ENCODE peak calls at places on chromosomes 5 and 9, in nine cellular contexts. One of them, this sample, is unnamed.

GRCh38 chr5:106521701-106522100 is 1149.0 kb downstream of the EFNA5 start:
- DNase-seq in HepG2: no peak
- DNase-seq in endodermal cell: no peak
- DNase-seq in MM.1S: no peak
- DNase-seq in SK-N-SH: no peak
- DNase-seq in neural progenitor cell: no peak
- DNase-seq in IMR-90: peak
- DNase-seq in HCT116: no peak
- DNase-seq in endothelial cell of umbilical vein: peak
- DNase-seq in this sample: peak

GRCh38 chr5:112160652-112161391 is 258.3 kb downstream of the EPB41L4A start:
- DNase-seq in HepG2: peak
- DNase-seq in endodermal cell: peak
- DNase-seq in MM.1S: peak
- DNase-seq in SK-N-SH: peak
- DNase-seq in neural progenitor cell: peak
- DNase-seq in IMR-90: peak
- DNase-seq in HCT116: peak
- DNase-seq in endothelial cell of umbilical vein: peak
- DNase-seq in this sample: peak

GRCh38 chr5:10634056-10634455 is 70.2 kb downstream of the ANKRD33B start:
- DNase-seq in HepG2: no peak
- DNase-seq in endodermal cell: no peak
- DNase-seq in MM.1S: no peak
- DNase-seq in SK-N-SH: no peak
- DNase-seq in neural progenitor cell: no peak
- DNase-seq in IMR-90: no peak
- DNase-seq in HCT116: no peak
- DNase-seq in endothelial cell of umbilical vein: no peak
- DNase-seq in this sample: no peak

GRCh38 chr9:4855861-4856260 is 63.1 kb downstream of the RCL1 start:
- DNase-seq in HepG2: no peak
- DNase-seq in endodermal cell: no peak
- DNase-seq in MM.1S: no peak
- DNase-seq in SK-N-SH: peak
- DNase-seq in neural progenitor cell: no peak
- DNase-seq in IMR-90: peak
- DNase-seq in HCT116: no peak
- DNase-seq in endothelial cell of umbilical vein: no peak
- DNase-seq in this sample: peak

GRCh38 chr9:25678147-25678666 is at the start of gene TUSC1:
- DNase-seq in HepG2: no peak
- DNase-seq in endodermal cell: peak
- DNase-seq in MM.1S: peak
- DNase-seq in SK-N-SH: peak
- DNase-seq in neural progenitor cell: peak
- DNase-seq in IMR-90: peak
- DNase-seq in HCT116: no peak
- DNase-seq in endothelial cell of umbilical vein: peak
- DNase-seq in this sample: peak

GRCh38 chr5:90131734-90132133 is 277.8 kb downstream of the CETN3 start:
- DNase-seq in HepG2: no peak
- DNase-seq in endodermal cell: no peak
- DNase-seq in MM.1S: no peak
- DNase-seq in SK-N-SH: no peak
- DNase-seq in neural progenitor cell: no peak
- DNase-seq in IMR-90: no peak
- DNase-seq in HCT116: no peak
- DNase-seq in endothelial cell of umbilical vein: no peak
- DNase-seq in this sample: peak

GRCh38 chr5:1641560-1642166 is 117.9 kb upstream of the LPCAT1 start:
- DNase-seq in HepG2: peak
- DNase-seq in endodermal cell: peak
- DNase-seq in MM.1S: peak
- DNase-seq in SK-N-SH: peak
- DNase-seq in neural progenitor cell: peak
- DNase-seq in IMR-90: peak
- DNase-seq in HCT116: peak
- DNase-seq in endothelial cell of umbilical vein: peak
- DNase-seq in this sample: peak

GRCh38 chr9:98190757-98191105 is 1.7 kb downstream of the CORO2A start:
- DNase-seq in HepG2: no peak
- DNase-seq in endodermal cell: no peak
- DNase-seq in MM.1S: no peak
- DNase-seq in SK-N-SH: no peak
- DNase-seq in neural progenitor cell: no peak
- DNase-seq in IMR-90: no peak
- DNase-seq in HCT116: no peak
- DNase-seq in endothelial cell of umbilical vein: no peak
- DNase-seq in this sample: no peak

GRCh38 chr5:128885649-128886255 is 79.5 kb upstream of the SLC27A6 start:
- DNase-seq in HepG2: no peak
- DNase-seq in endodermal cell: no peak
- DNase-seq in MM.1S: no peak
- DNase-seq in SK-N-SH: no peak
- DNase-seq in neural progenitor cell: no peak
- DNase-seq in IMR-90: no peak
- DNase-seq in HCT116: no peak
- DNase-seq in endothelial cell of umbilical vein: no peak
- DNase-seq in this sample: no peak

GRCh38 chr5:83026930-83027687 is 50.1 kb downstream of the TMEM167A start:
- DNase-seq in HepG2: no peak
- DNase-seq in endodermal cell: peak
- DNase-seq in MM.1S: peak
- DNase-seq in SK-N-SH: no peak
- DNase-seq in neural progenitor cell: peak
- DNase-seq in IMR-90: peak
- DNase-seq in HCT116: no peak
- DNase-seq in endothelial cell of umbilical vein: peak
- DNase-seq in this sample: no peak

GRCh38 chr9:36872641-36873040 is 161.4 kb downstream of the PAX5 start:
- DNase-seq in HepG2: no peak
- DNase-seq in endodermal cell: no peak
- DNase-seq in MM.1S: no peak
- DNase-seq in SK-N-SH: no peak
- DNase-seq in neural progenitor cell: no peak
- DNase-seq in IMR-90: no peak
- DNase-seq in HCT116: no peak
- DNase-seq in endothelial cell of umbilical vein: no peak
- DNase-seq in this sample: no peak

GRCh38 chr5:54520438-54520846 is 2.9 kb downstream of the SNX18 start:
- DNase-seq in HepG2: no peak
- DNase-seq in endodermal cell: peak
- DNase-seq in MM.1S: no peak
- DNase-seq in SK-N-SH: no peak
- DNase-seq in neural progenitor cell: no peak
- DNase-seq in IMR-90: peak
- DNase-seq in HCT116: no peak
- DNase-seq in endothelial cell of umbilical vein: peak
- DNase-seq in this sample: peak

GRCh38 chr5:109653042-109653441 is 36.7 kb upstream of the MAN2A1 start:
- DNase-seq in HepG2: no peak
- DNase-seq in endodermal cell: no peak
- DNase-seq in MM.1S: no peak
- DNase-seq in SK-N-SH: no peak
- DNase-seq in neural progenitor cell: no peak
- DNase-seq in IMR-90: no peak
- DNase-seq in HCT116: no peak
- DNase-seq in endothelial cell of umbilical vein: no peak
- DNase-seq in this sample: no peak

DNA sequence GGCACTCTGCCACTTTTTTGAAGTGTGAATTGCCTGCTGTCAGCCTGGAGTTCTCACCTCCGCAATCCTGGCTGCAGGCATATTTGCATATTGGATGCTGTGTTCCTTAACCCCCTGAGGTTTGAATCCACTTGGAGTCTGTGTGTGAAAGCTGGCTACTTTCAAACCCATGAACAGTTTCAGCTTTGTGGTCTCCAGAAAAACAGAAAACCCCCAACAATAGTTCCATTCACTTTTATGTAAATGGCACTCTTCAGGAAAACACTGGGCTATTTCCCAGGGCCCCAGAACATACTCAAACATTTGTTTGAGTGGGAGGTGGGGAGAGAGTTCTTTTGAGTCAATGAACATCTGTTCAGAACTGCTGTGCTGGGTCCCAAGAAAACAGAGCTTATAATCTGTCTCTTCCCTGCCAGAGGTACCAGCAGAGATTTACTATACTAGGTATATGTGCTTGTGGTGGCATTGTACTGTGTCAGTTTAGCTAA is 5.0 kb downstream of the NUDT2 start:
- DNase-seq in HepG2: peak
- DNase-seq in endodermal cell: peak
- DNase-seq in MM.1S: no peak
- DNase-seq in SK-N-SH: no peak
- DNase-seq in neural progenitor cell: peak
- DNase-seq in IMR-90: peak
- DNase-seq in HCT116: no peak
- DNase-seq in endothelial cell of umbilical vein: no peak
- DNase-seq in this sample: no peak
- H3K4me3 ChIP-seq in HepG2: no peak
- H3K4me3 ChIP-seq in endodermal cell: no peak
- H3K4me3 ChIP-seq in MM.1S: no peak
- H3K4me3 ChIP-seq in SK-N-SH: no peak
- H3K4me3 ChIP-seq in neural progenitor cell: no peak
- H3K4me3 ChIP-seq in IMR-90: no peak
- H3K4me3 ChIP-seq in HCT116: no peak
- H3K4me3 ChIP-seq in endothelial cell of umbilical vein: no peak
- H3K4me3 ChIP-seq in this sample: no peak

GRCh38 chr5:132435891-132436290 is 54.7 kb downstream of the IRF1 start:
- DNase-seq in HepG2: no peak
- DNase-seq in endodermal cell: no peak
- DNase-seq in MM.1S: no peak
- DNase-seq in SK-N-SH: no peak
- DNase-seq in neural progenitor cell: no peak
- DNase-seq in IMR-90: no peak
- DNase-seq in HCT116: no peak
- DNase-seq in endothelial cell of umbilical vein: no peak
- DNase-seq in this sample: no peak

GRCh38 chr5:132436936-132437335 is 53.6 kb downstream of the IRF1 start:
- DNase-seq in HepG2: no peak
- DNase-seq in endodermal cell: no peak
- DNase-seq in MM.1S: no peak
- DNase-seq in SK-N-SH: no peak
- DNase-seq in neural progenitor cell: no peak
- DNase-seq in IMR-90: no peak
- DNase-seq in HCT116: no peak
- DNase-seq in endothelial cell of umbilical vein: no peak
- DNase-seq in this sample: no peak

GRCh38 chr5:132438931-132439330 is 51.6 kb downstream of the IRF1 start:
- DNase-seq in HepG2: no peak
- DNase-seq in endodermal cell: peak
- DNase-seq in MM.1S: no peak
- DNase-seq in SK-N-SH: no peak
- DNase-seq in neural progenitor cell: no peak
- DNase-seq in IMR-90: no peak
- DNase-seq in HCT116: no peak
- DNase-seq in endothelial cell of umbilical vein: no peak
- DNase-seq in this sample: no peak

GRCh38 chr5:132439521-132440206 is 50.9 kb downstream of the IRF1 start:
- DNase-seq in HepG2: no peak
- DNase-seq in endodermal cell: peak
- DNase-seq in MM.1S: no peak
- DNase-seq in SK-N-SH: no peak
- DNase-seq in neural progenitor cell: no peak
- DNase-seq in IMR-90: peak
- DNase-seq in HCT116: no peak
- DNase-seq in endothelial cell of umbilical vein: peak
- DNase-seq in this sample: peak

DNA sequence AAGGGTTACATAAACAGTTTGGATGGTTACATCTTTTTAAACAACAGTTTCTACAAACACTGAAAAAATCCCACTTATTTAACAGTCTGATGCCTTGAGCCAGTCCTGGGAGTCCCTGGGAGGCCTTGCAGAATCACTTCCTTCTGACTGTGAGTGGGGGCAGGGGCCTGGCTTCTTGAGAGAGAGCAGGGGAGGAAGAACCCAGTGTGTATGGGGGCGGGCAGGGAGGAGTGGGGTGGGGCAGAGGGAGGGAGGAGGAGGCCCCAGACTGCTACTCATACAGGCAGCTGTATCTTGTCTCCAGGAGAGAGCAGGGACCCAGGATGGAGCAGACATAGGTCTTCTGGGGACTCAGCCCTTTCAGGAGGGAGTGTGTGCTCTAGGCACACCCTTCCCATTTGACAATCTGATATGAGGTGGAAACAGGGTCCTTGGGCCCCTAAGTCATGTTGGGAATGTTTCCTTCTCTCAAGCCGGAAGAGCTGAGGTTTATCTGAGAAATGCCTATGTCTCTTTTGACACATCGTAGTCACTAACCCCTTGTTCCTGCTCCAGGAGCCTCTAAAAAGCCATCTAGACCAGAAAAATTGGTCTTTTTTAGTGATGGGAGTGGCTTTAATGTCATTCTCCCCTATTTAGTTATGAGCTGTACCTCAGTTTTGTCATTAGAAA is 52.8 kb downstream of the IRF1 start:
- DNase-seq in HepG2: no peak
- DNase-seq in endodermal cell: peak
- DNase-seq in MM.1S: peak
- DNase-seq in SK-N-SH: no peak
- DNase-seq in neural progenitor cell: peak
- DNase-seq in IMR-90: peak
- DNase-seq in HCT116: no peak
- DNase-seq in endothelial cell of umbilical vein: peak
- DNase-seq in this sample: peak
- H3K9ac ChIP-seq in HepG2: no peak
- H3K9ac ChIP-seq in endodermal cell: no peak
- H3K9ac ChIP-seq in MM.1S: peak
- H3K9ac ChIP-seq in SK-N-SH: peak
- H3K9ac ChIP-seq in neural progenitor cell: no peak
- H3K9ac ChIP-seq in IMR-90: peak
- H3K9ac ChIP-seq in HCT116: no peak
- H3K9ac ChIP-seq in endothelial cell of umbilical vein: no peak
- H3K9ac ChIP-seq in this sample: peak

GRCh38 chr5:133993563-133993962 is 11.2 kb downstream of the VDAC1 start:
- DNase-seq in HepG2: no peak
- DNase-seq in endodermal cell: no peak
- DNase-seq in MM.1S: no peak
- DNase-seq in SK-N-SH: no peak
- DNase-seq in neural progenitor cell: no peak
- DNase-seq in IMR-90: no peak
- DNase-seq in HCT116: no peak
- DNase-seq in endothelial cell of umbilical vein: no peak
- DNase-seq in this sample: no peak
- H3K4me3 ChIP-seq in HepG2: no peak
- H3K4me3 ChIP-seq in endodermal cell: no peak
- H3K4me3 ChIP-seq in MM.1S: no peak
- H3K4me3 ChIP-seq in SK-N-SH: no peak
- H3K4me3 ChIP-seq in neural progenitor cell: no peak
- H3K4me3 ChIP-seq in IMR-90: no peak
- H3K4me3 ChIP-seq in HCT116: no peak
- H3K4me3 ChIP-seq in endothelial cell of umbilical vein: no peak
- H3K4me3 ChIP-seq in this sample: no peak

DNA sequence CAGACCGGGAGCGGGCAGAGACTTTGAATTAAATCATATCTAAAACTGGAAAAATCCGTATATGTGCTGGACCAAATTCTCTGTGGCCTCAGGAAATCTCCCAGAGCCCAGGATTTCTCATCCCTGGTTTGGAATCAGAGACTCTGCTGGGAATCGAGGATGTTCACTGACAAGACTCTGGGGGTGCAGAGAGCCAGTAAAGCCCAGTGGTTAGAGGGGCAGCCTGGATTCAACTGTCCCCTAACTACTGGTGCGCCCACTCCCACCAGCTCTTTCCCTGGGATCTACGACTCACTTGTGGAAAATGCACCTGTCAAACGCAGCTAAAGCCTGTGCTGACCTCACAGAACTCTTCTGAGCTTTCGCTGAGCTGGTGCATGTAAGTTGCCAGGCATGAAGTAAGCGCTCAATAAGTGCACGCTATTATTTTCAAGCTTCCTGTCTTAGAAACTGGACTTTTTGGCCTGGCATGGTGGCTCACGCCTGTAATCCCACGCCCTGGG is 20.5 kb upstream of the TOR2A start:
- DNase-seq in HepG2: no peak
- DNase-seq in endodermal cell: no peak
- DNase-seq in MM.1S: no peak
- DNase-seq in SK-N-SH: no peak
- DNase-seq in neural progenitor cell: no peak
- DNase-seq in IMR-90: no peak
- DNase-seq in HCT116: no peak
- DNase-seq in endothelial cell of umbilical vein: peak
- DNase-seq in this sample: no peak
- H3K9ac ChIP-seq in HepG2: no peak
- H3K9ac ChIP-seq in endodermal cell: no peak
- H3K9ac ChIP-seq in MM.1S: no peak
- H3K9ac ChIP-seq in SK-N-SH: no peak
- H3K9ac ChIP-seq in neural progenitor cell: no peak
- H3K9ac ChIP-seq in IMR-90: no peak
- H3K9ac ChIP-seq in HCT116: no peak
- H3K9ac ChIP-seq in endothelial cell of umbilical vein: peak
- H3K9ac ChIP-seq in this sample: no peak

This sample was measured in adipocyte.